ENCODE peak calls at places on chromosomes 1 and 21, in ten cellular contexts. E is aorta, I is endothelial cell, A is anterior cingulate cortex, T is EH, Y is PC-9, K is NCI-H1105 treated with DMSO at 0.1 percent for 48 hours, P is activated gamma-delta T cell, Z is left cardiac atrium, B is KBM-7. Q is an unnamed sample.

GRCh38 chr1:207054476-207054875 is 1.4 kb downstream of the PFKFB2 start:
- DNase-seq in B (no peak), T (no peak), P (no peak), K (no peak), A (no peak), I (no peak), Y (no peak), E (no peak), Z (no peak), Q (no peak)

GRCh38 chr1:203703586-203703985 is 61.4 kb upstream of the LAX1 start:
- DNase-seq in I (no peak), E (no peak), B (peak; percentile 37), T (no peak), P (no peak), Z (no peak), Y (no peak), A (no peak), K (no peak), Q (no peak)

GRCh38 chr1:184296466-184297243 is 90.2 kb upstream of the C1orf21 start:
- DNase-seq in I (no peak), E (peak; percentile 85), A (no peak), T (peak; percentile 96), Y (no peak), K (no peak), Z (peak; percentile 96), P (no peak), B (peak; percentile 60), Q (no peak)

GRCh38 chr1:101004666-101005065 is 20.9 kb downstream of the DPH5 start:
- DNase-seq in Z (no peak), K (no peak), B (no peak), P (no peak), E (no peak), A (no peak), T (peak; percentile 36), Y (no peak), I (no peak), Q (no peak)

GRCh38 chr1:36641776-36642175 is 159.1 kb upstream of the CSF3R start:
- DNase-seq in T (no peak), I (no peak), Z (no peak), P (no peak), Y (no peak), E (no peak), K (no peak), B (no peak), A (no peak), Q (no peak)

GRCh38 chr1:222090103-222090502 is 348.2 kb upstream of the DUSP10 start:
- DNase-seq in B (no peak), K (no peak), I (no peak), E (no peak), P (no peak), T (peak; percentile 89), A (no peak), Z (no peak), Y (no peak), Q (no peak)

GRCh38 chr1:31515936-31516335 is 60.4 kb upstream of the TINAGL1 start:
- DNase-seq in A (no peak), B (no peak), I (no peak), P (no peak), E (no peak), Z (no peak), Y (no peak), K (no peak), T (no peak), Q (no peak)

GRCh38 chr21:45419162-45419561 is 14.2 kb downstream of the COL18A1 start:
- DNase-seq in B (no peak), Z (peak; percentile 20), T (no peak), E (peak; percentile 72), I (no peak), A (no peak), K (no peak), P (no peak), Y (no peak), Q (no peak)

GRCh38 chr1:247173431-247173830 is 1.6 kb upstream of the ZNF124 start:
- DNase-seq in A (no peak), E (no peak), K (no peak), I (no peak), P (no peak), B (peak; percentile 72), Y (no peak), T (no peak), Z (no peak), Q (no peak)

GRCh38 chr1:2233997-2234761 is 6.1 kb downstream of the SKI start:
- DNase-seq in E (peak; percentile 95), A (peak; percentile 22), T (peak; percentile 94), B (peak; percentile 78), Z (peak; percentile 95), P (peak; percentile 73), I (no peak), K (no peak), Y (peak; percentile 85), Q (no peak)

GRCh38 chr1:219264557-219264956 is 90.9 kb downstream of the LYPLAL1 start:
- DNase-seq in P (no peak), Z (no peak), I (no peak), T (peak; percentile 19), Y (no peak), B (no peak), K (no peak), A (no peak), E (no peak), Q (no peak)

GRCh38 chr1:2494323-2494693 is 18.2 kb downstream of the PLCH2 start:
- DNase-seq in K (no peak), Y (peak; percentile 88), E (no peak), Z (no peak), A (no peak), I (no peak), T (peak; percentile 86), B (no peak), P (no peak), Q (peak; percentile 33)

GRCh38 chr1:112064344-112064743 is 74.9 kb upstream of the KCND3 start:
- DNase-seq in P (no peak), T (no peak), Z (no peak), Y (no peak), B (no peak), K (no peak), E (no peak), A (no peak), I (no peak), Q (no peak)

GRCh38 chr1:157697781-157698569 is 2.6 kb downstream of the FCRL3 start:
- DNase-seq in Y (no peak), P (no peak), K (no peak), E (no peak), I (no peak), T (no peak), Z (no peak), B (no peak), A (no peak), Q (no peak)

GRCh38 chr1:88035578-88035977 is 648.5 kb upstream of the PKN2 start:
- DNase-seq in T (no peak), B (peak; percentile 4), I (no peak), E (no peak), A (no peak), P (no peak), Y (no peak), Z (no peak), K (no peak), Q (no peak)